ENCODE peak calls at places on chromosomes 4 and X, in eight cellular contexts. F is HCT116, A is heart left ventricle, T is IMR-90, Y is suprapubic skin, H is endothelial cell of umbilical vein, K is K562, J is uterus. M is an unnamed sample. For H3K4me1, the result is how much of the 10 kb centered on the place peaks cover.

GRCh38 chr4:54085284-54085683 is 14.7 kb upstream of the GSX2 start:
- DNase-seq in F (no peak), A (no peak), T (peak), Y (no peak), H (peak), K (no peak), J (no peak), M (peak)

GRCh38 chr4:48483006-48483776 is at the start of gene SLC10A4:
- DNase-seq in F (no peak), A (no peak), T (no peak), Y (no peak), H (no peak), K (peak), J (no peak), M (no peak)

GRCh38 chr4:175330236-175330635 is 412.1 kb downstream of the ADAM29 start:
- DNase-seq in F (no peak), A (no peak), T (peak), Y (no peak), H (no peak), K (no peak), J (no peak), M (peak)

GRCh38 chr4:187908079-187908501 is 87.5 kb upstream of the ZFP42 start:
- DNase-seq in F (no peak), A (no peak), T (peak), Y (no peak), H (no peak), K (no peak), J (no peak), M (no peak)

GRCh38 chr4:10958226-10958856 is 273.8 kb upstream of the CLNK start:
- DNase-seq in F (no peak), A (no peak), T (no peak), Y (no peak), H (no peak), K (no peak), J (no peak), M (no peak)

GRCh38 chr4:138499627-138500026 is 257.5 kb upstream of the SLC7A11 start:
- DNase-seq in F (no peak), A (no peak), T (no peak), Y (no peak), H (no peak), K (no peak), J (no peak), M (no peak)

GRCh38 chr4:47383829-47384427 is 79.6 kb downstream of the COMMD8 start:
- DNase-seq in F (peak), A (no peak), T (peak), Y (no peak), H (peak), K (peak), J (no peak), M (no peak)

GRCh38 chrX:95754411-95754810 is 930.2 kb upstream of the DIAPH2 start:
- DNase-seq in F (no peak), A (no peak), T (no peak), Y (no peak), H (no peak), K (no peak), J (no peak), M (no peak)

GRCh38 chrX:115399306-115399705 is 109.8 kb downstream of the LUZP4 start:
- DNase-seq in F (no peak), A (no peak), T (no peak), Y (no peak), H (peak), K (no peak), J (no peak), M (no peak)

GRCh38 chrX:39749135-39749534 is 348.6 kb downstream of the BCOR start:
- DNase-seq in F (no peak), A (no peak), T (no peak), Y (no peak), H (peak), K (no peak), J (no peak), M (no peak)

GRCh38 chr4:29052266-29052665 is 1667.9 kb upstream of the PCDH7 start:
- DNase-seq in F (no peak), A (no peak), T (no peak), Y (no peak), H (no peak), K (no peak), J (no peak), M (no peak)

GRCh38 chrX:1466971-1467561 is 14.4 kb upstream of the ASMTL start:
- DNase-seq in F (no peak), A (peak), T (no peak), Y (peak), H (no peak), K (no peak), J (no peak), M (no peak)

GRCh38 chrX:109826954-109827708 is 94.1 kb upstream of the ACSL4 start:
- DNase-seq in F (no peak), A (no peak), T (peak), Y (no peak), H (no peak), K (no peak), J (no peak), M (no peak)

GRCh38 chr4:111323916-111324315 is 701.0 kb upstream of the PITX2 start:
- DNase-seq in F (no peak), A (no peak), T (peak), Y (no peak), H (no peak), K (no peak), J (no peak), M (no peak)

GRCh38 chrX:31590581-31591113 is 518.8 kb upstream of the FTHL17 start:
- DNase-seq in F (no peak), A (no peak), T (peak), Y (no peak), H (peak), K (peak), J (no peak), M (no peak)

GRCh38 chrX:3295731-3296130 is 50.7 kb downstream of the MXRA5 start:
- DNase-seq in F (peak), A (no peak), T (no peak), Y (no peak), H (peak), K (peak), J (no peak), M (peak)

GRCh38 chrX:12425496-12425895 is 287.2 kb downstream of the FRMPD4 start:
- DNase-seq in F (no peak), A (no peak), T (no peak), Y (no peak), H (no peak), K (no peak), J (no peak), M (no peak)

GRCh38 chr4:140163029-140163810 is 9.2 kb upstream of the MAML3 start:
- DNase-seq in F (no peak), A (no peak), T (peak), Y (no peak), H (peak), K (no peak), J (peak), M (peak)

GRCh38 chrX:114976321-114976720 is 41.1 kb downstream of the IL13RA2 start:
- DNase-seq in F (no peak), A (no peak), T (peak), Y (no peak), H (no peak), K (no peak), J (no peak), M (no peak)

GRCh38 chr4:33080262-33080661 is 2360.1 kb downstream of the PCDH7 start:
- DNase-seq in F (no peak), A (no peak), T (no peak), Y (no peak), H (no peak), K (no peak), J (no peak), M (no peak)

GRCh38 chrX:3715921-3716320 is 2.5 kb upstream of the PRKX start:
- DNase-seq in F (no peak), A (no peak), T (no peak), Y (no peak), H (no peak), K (no peak), J (no peak), M (no peak)

GRCh38 chr4:75497133-75497532 is 17.1 kb downstream of the RCHY1 start:
- DNase-seq in F (no peak), A (no peak), T (peak), Y (no peak), H (no peak), K (no peak), J (no peak), M (no peak)

GRCh38 chrX:69070949-69071650 is 94.2 kb downstream of the PJA1 start:
- DNase-seq in F (no peak), A (peak), T (no peak), Y (peak), H (no peak), K (no peak), J (peak), M (peak)

GRCh38 chr4:74501579-74501978 is 56.6 kb downstream of the AREG start:
- DNase-seq in F (no peak), A (no peak), T (peak), Y (no peak), H (peak), K (no peak), J (no peak), M (no peak)

GRCh38 chr4:5942947-5943346 is 50.1 kb upstream of the CRMP1 start:
- DNase-seq in F (no peak), A (no peak), T (no peak), Y (no peak), H (no peak), K (no peak), J (no peak), M (no peak)

GRCh38 chr4:5941601-5942000 is 48.7 kb upstream of the CRMP1 start:
- DNase-seq in F (no peak), A (no peak), T (no peak), Y (no peak), H (no peak), K (no peak), J (no peak), M (no peak)

GRCh38 chr4:5943561-5943960 is 50.7 kb upstream of the CRMP1 start:
- DNase-seq in F (no peak), A (no peak), T (no peak), Y (no peak), H (no peak), K (no peak), J (no peak), M (no peak)

GRCh38 chr4:5945936-5946335 is 53.0 kb upstream of the CRMP1 start:
- DNase-seq in F (no peak), A (no peak), T (no peak), Y (no peak), H (no peak), K (no peak), J (no peak), M (no peak)

GRCh38 chr4:5945171-5945570 is 52.3 kb upstream of the CRMP1 start:
- DNase-seq in F (no peak), A (no peak), T (no peak), Y (no peak), H (no peak), K (no peak), J (no peak), M (no peak)
- H3K4me1 ChIP-seq in F (under half), A (under half), T (under half), Y (under half), H (under half), K (under half), J (under half), M (under half)

DNA sequence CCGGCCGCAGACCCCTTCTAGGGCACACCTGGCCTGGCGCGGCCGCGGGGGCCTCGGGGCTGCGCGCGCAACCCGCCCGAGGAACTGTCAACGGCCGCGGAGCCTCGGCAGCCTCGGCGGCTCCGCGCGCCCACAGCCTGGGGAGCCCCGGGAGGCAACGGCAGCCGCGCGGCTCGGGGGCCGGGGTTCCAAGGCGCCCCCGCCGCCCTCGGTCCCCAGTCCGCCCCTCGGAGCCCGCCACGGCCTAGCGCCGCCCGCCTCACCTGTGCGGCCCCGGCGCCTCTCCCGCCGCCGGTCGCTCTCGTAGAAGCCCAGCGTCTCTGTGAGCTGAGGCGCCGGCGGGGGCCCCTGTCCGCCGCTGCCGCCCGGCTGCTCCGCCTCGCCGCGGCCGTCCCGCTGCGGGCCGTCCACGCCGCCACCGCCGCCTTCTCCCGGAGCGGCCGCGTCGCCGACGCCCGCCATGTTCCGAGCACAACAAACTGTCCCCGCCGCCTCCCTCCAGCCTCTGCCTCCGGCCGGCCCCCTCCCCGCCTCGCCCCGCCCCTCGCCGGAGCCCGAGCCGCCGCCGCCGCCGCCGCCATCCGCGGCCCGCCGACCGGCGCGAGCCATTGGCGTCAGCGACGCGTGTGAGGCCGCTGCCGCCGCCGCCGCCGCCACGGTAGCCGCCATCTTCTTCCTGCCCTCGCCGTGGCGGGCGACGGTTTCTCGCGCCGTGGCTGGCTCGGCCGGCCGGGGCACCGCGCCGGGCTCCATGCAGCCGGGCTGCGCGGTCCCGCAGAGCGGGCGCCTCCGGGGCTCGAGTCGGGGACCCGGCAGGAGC is at the start of gene TAPT1:
- DNase-seq in F (no peak), A (peak), T (peak), Y (peak), H (peak), K (peak), J (peak), M (peak)
- TF ChIP-seq POLR2A in F (peak), A (no peak), T (peak), Y (no peak), H (no peak), K (no peak), J (peak), M (no peak)

GRCh38 chr4:118867311-118868067 is 21.2 kb upstream of the SYNPO2 start:
- DNase-seq in F (no peak), A (no peak), T (peak), Y (no peak), H (no peak), K (no peak), J (no peak), M (no peak)
- H3K27ac ChIP-seq in F (no peak), A (no peak), T (no peak), Y (no peak), H (no peak), K (no peak), J (peak), M (no peak)

GRCh38 chr4:36192922-36193321 is 51.4 kb downstream of the ARAP2 start:
- DNase-seq in F (no peak), A (no peak), T (no peak), Y (no peak), H (no peak), K (no peak), J (no peak), M (no peak)

GRCh38 chr4:36197501-36197900 is 46.8 kb downstream of the ARAP2 start:
- DNase-seq in F (no peak), A (peak), T (no peak), Y (no peak), H (no peak), K (no peak), J (no peak), M (no peak)

GRCh38 chr4:36198861-36199260 is 45.5 kb downstream of the ARAP2 start:
- DNase-seq in F (no peak), A (peak), T (no peak), Y (no peak), H (no peak), K (no peak), J (no peak), M (no peak)

GRCh38 chr4:36198068-36198808 is 46.1 kb downstream of the ARAP2 start:
- DNase-seq in F (no peak), A (peak), T (no peak), Y (no peak), H (no peak), K (no peak), J (no peak), M (no peak)

DNA sequence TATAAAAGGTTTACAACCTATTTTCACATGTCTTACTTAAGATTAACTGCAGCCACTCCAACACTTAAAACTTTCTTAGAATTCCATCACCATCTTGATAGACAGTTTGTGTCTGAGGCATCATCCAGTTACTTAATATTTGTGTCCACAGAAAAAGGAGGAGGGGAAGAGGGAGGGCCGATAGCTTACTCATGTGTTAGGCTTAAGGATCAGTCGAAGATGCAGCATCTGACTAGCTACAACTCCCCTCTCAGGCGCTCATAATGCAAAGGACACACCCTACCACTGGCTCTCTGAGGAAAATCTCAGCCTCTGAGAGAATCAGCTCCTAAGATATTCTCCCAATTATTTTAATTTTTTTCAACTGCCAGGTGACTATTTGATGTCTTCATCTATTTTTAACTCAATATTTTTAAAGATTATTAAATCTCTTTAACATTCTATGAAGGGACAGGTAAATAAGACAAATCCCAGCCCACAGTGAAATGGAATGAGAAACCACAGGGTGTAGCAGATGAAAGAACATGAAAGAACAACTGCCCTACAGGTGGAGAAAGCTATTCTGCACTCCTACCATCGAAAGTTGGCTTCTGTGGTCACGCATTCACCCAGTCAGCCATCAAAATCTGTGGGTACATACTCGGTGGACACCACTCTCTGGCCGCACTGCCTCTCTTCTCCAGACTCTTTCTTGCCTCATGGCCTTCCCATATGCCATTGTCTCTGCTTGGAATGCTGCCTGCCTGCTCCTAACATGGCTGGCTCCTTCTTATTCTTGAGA is 48.0 kb downstream of the ARAP2 start:
- DNase-seq in F (no peak), A (no peak), T (no peak), Y (no peak), H (no peak), K (no peak), J (no peak), M (no peak)
- H3K4me1 ChIP-seq in F (under half), A (under half), T (under half), Y (under half), H (under half), K (under half), J (under half), M (under half)

M was measured in testis.